ENCODE peak calls at places on chromosomes 5 and 9, in four cellular contexts. One of them, this sample, is unnamed.

GRCh38 chr5:6722015-6722414 is 8.8 kb downstream of the TENT4A start:
- ATAC-seq in activated naive CD8-positive, alpha-beta T cell treated with anti-CD3 and anti-CD28 coated beads, Interleukin-2, amount 50 U/mL, for 24 hours: peak; percentile 12
- ATAC-seq in effector memory CD8-positive, alpha-beta T cell: peak; percentile 32
- ATAC-seq in T-helper 17 cell: peak; percentile 29
- ATAC-seq in this sample: no peak

GRCh38 chr5:170617519-170618218 is 113.8 kb downstream of the KCNIP1 start:
- ATAC-seq in effector memory CD8-positive, alpha-beta T cell: no peak
- ATAC-seq in activated naive CD8-positive, alpha-beta T cell treated with anti-CD3 and anti-CD28 coated beads, Interleukin-2, amount 50 U/mL, for 24 hours: no peak
- ATAC-seq in T-helper 17 cell: no peak
- ATAC-seq in this sample: no peak

GRCh38 chr9:79489241-79490000 is 82.3 kb upstream of the TLE4 start:
- ATAC-seq in effector memory CD8-positive, alpha-beta T cell: no peak
- ATAC-seq in activated naive CD8-positive, alpha-beta T cell treated with anti-CD3 and anti-CD28 coated beads, Interleukin-2, amount 50 U/mL, for 24 hours: no peak
- ATAC-seq in T-helper 17 cell: no peak
- ATAC-seq in this sample: no peak

GRCh38 chr5:66854429-66854828 is 258.2 kb downstream of the MAST4 start:
- ATAC-seq in activated naive CD8-positive, alpha-beta T cell treated with anti-CD3 and anti-CD28 coated beads, Interleukin-2, amount 50 U/mL, for 24 hours: no peak
- ATAC-seq in T-helper 17 cell: no peak
- ATAC-seq in effector memory CD8-positive, alpha-beta T cell: no peak
- ATAC-seq in this sample: no peak

GRCh38 chr5:55511010-55511409 is 23.8 kb downstream of the PLPP1 start:
- ATAC-seq in effector memory CD8-positive, alpha-beta T cell: no peak
- ATAC-seq in T-helper 17 cell: no peak
- ATAC-seq in activated naive CD8-positive, alpha-beta T cell treated with anti-CD3 and anti-CD28 coated beads, Interleukin-2, amount 50 U/mL, for 24 hours: no peak
- ATAC-seq in this sample: no peak

GRCh38 chr5:76402251-76402879 is 720 bp upstream of the IQGAP2 start:
- ATAC-seq in T-helper 17 cell: peak; percentile 72
- ATAC-seq in effector memory CD8-positive, alpha-beta T cell: peak; percentile 57
- ATAC-seq in activated naive CD8-positive, alpha-beta T cell treated with anti-CD3 and anti-CD28 coated beads, Interleukin-2, amount 50 U/mL, for 24 hours: peak; percentile 53
- ATAC-seq in this sample: peak; percentile 82

GRCh38 chr9:130537346-130538050 is 41.9 kb upstream of the FUBP3 start:
- ATAC-seq in T-helper 17 cell: no peak
- ATAC-seq in activated naive CD8-positive, alpha-beta T cell treated with anti-CD3 and anti-CD28 coated beads, Interleukin-2, amount 50 U/mL, for 24 hours: peak; percentile 38
- ATAC-seq in effector memory CD8-positive, alpha-beta T cell: no peak
- ATAC-seq in this sample: peak; percentile 52

GRCh38 chr9:121453232-121453892 is 46.3 kb downstream of the GGTA1 start:
- ATAC-seq in activated naive CD8-positive, alpha-beta T cell treated with anti-CD3 and anti-CD28 coated beads, Interleukin-2, amount 50 U/mL, for 24 hours: no peak
- ATAC-seq in effector memory CD8-positive, alpha-beta T cell: no peak
- ATAC-seq in T-helper 17 cell: no peak
- ATAC-seq in this sample: no peak

GRCh38 chr5:9554122-9554521 is 8.2 kb upstream of the SEMA5A start:
- ATAC-seq in activated naive CD8-positive, alpha-beta T cell treated with anti-CD3 and anti-CD28 coated beads, Interleukin-2, amount 50 U/mL, for 24 hours: no peak
- ATAC-seq in T-helper 17 cell: no peak
- ATAC-seq in effector memory CD8-positive, alpha-beta T cell: no peak
- ATAC-seq in this sample: no peak

GRCh38 chr5:147245381-147246055 is 10.7 kb downstream of the STK32A start:
- ATAC-seq in T-helper 17 cell: no peak
- ATAC-seq in effector memory CD8-positive, alpha-beta T cell: no peak
- ATAC-seq in activated naive CD8-positive, alpha-beta T cell treated with anti-CD3 and anti-CD28 coated beads, Interleukin-2, amount 50 U/mL, for 24 hours: no peak
- ATAC-seq in this sample: no peak

GRCh38 chr5:77696120-77696519 is 57.6 kb upstream of the OTP start:
- ATAC-seq in T-helper 17 cell: no peak
- ATAC-seq in activated naive CD8-positive, alpha-beta T cell treated with anti-CD3 and anti-CD28 coated beads, Interleukin-2, amount 50 U/mL, for 24 hours: no peak
- ATAC-seq in effector memory CD8-positive, alpha-beta T cell: no peak
- ATAC-seq in this sample: no peak

GRCh38 chr5:56837956-56838355 is 22.6 kb downstream of the MAP3K1 start:
- ATAC-seq in T-helper 17 cell: peak; percentile 18
- ATAC-seq in activated naive CD8-positive, alpha-beta T cell treated with anti-CD3 and anti-CD28 coated beads, Interleukin-2, amount 50 U/mL, for 24 hours: no peak
- ATAC-seq in effector memory CD8-positive, alpha-beta T cell: no peak
- ATAC-seq in this sample: no peak

GRCh38 chr5:172223901-172224873 is 30.2 kb downstream of the EFCAB9 start:
- ATAC-seq in activated naive CD8-positive, alpha-beta T cell treated with anti-CD3 and anti-CD28 coated beads, Interleukin-2, amount 50 U/mL, for 24 hours: peak; percentile 87
- ATAC-seq in effector memory CD8-positive, alpha-beta T cell: no peak
- ATAC-seq in T-helper 17 cell: peak; percentile 28
- ATAC-seq in this sample: peak; percentile 95

GRCh38 chr5:7576023-7576715 is 180.2 kb downstream of the ADCY2 start:
- ATAC-seq in effector memory CD8-positive, alpha-beta T cell: no peak
- ATAC-seq in activated naive CD8-positive, alpha-beta T cell treated with anti-CD3 and anti-CD28 coated beads, Interleukin-2, amount 50 U/mL, for 24 hours: no peak
- ATAC-seq in T-helper 17 cell: no peak
- ATAC-seq in this sample: no peak

GRCh38 chr5:119708076-119708790 is 78.9 kb downstream of the FAM170A start:
- ATAC-seq in T-helper 17 cell: no peak
- ATAC-seq in activated naive CD8-positive, alpha-beta T cell treated with anti-CD3 and anti-CD28 coated beads, Interleukin-2, amount 50 U/mL, for 24 hours: no peak
- ATAC-seq in effector memory CD8-positive, alpha-beta T cell: no peak
- ATAC-seq in this sample: peak; percentile 48

GRCh38 chr5:117394506-117395157 is 820.0 kb upstream of the SEMA6A start:
- ATAC-seq in effector memory CD8-positive, alpha-beta T cell: no peak
- ATAC-seq in T-helper 17 cell: no peak
- ATAC-seq in activated naive CD8-positive, alpha-beta T cell treated with anti-CD3 and anti-CD28 coated beads, Interleukin-2, amount 50 U/mL, for 24 hours: no peak
- ATAC-seq in this sample: no peak

GRCh38 chr5:34585601-34586104 is 70.5 kb upstream of the RAI14 start:
- ATAC-seq in effector memory CD8-positive, alpha-beta T cell: no peak
- ATAC-seq in activated naive CD8-positive, alpha-beta T cell treated with anti-CD3 and anti-CD28 coated beads, Interleukin-2, amount 50 U/mL, for 24 hours: no peak
- ATAC-seq in T-helper 17 cell: no peak
- ATAC-seq in this sample: no peak

GRCh38 chr9:128912270-128912853 is 8.4 kb upstream of the PHYHD1 start:
- ATAC-seq in effector memory CD8-positive, alpha-beta T cell: no peak
- ATAC-seq in activated naive CD8-positive, alpha-beta T cell treated with anti-CD3 and anti-CD28 coated beads, Interleukin-2, amount 50 U/mL, for 24 hours: peak; percentile 20
- ATAC-seq in T-helper 17 cell: no peak
- ATAC-seq in this sample: no peak

GRCh38 chr5:93596676-93597441 is 13.8 kb downstream of the NR2F1 start:
- ATAC-seq in activated naive CD8-positive, alpha-beta T cell treated with anti-CD3 and anti-CD28 coated beads, Interleukin-2, amount 50 U/mL, for 24 hours: peak; percentile 31
- ATAC-seq in T-helper 17 cell: no peak
- ATAC-seq in effector memory CD8-positive, alpha-beta T cell: peak; percentile 36
- ATAC-seq in this sample: no peak

GRCh38 chr5:140190868-140191209 is 15.9 kb downstream of the CYSTM1 start:
- ATAC-seq in activated naive CD8-positive, alpha-beta T cell treated with anti-CD3 and anti-CD28 coated beads, Interleukin-2, amount 50 U/mL, for 24 hours: no peak
- ATAC-seq in effector memory CD8-positive, alpha-beta T cell: no peak
- ATAC-seq in T-helper 17 cell: no peak
- ATAC-seq in this sample: no peak

GRCh38 chr9:26975728-26976707 is 19.8 kb downstream of the IFT74 start:
- ATAC-seq in T-helper 17 cell: no peak
- ATAC-seq in effector memory CD8-positive, alpha-beta T cell: no peak
- ATAC-seq in activated naive CD8-positive, alpha-beta T cell treated with anti-CD3 and anti-CD28 coated beads, Interleukin-2, amount 50 U/mL, for 24 hours: no peak
- ATAC-seq in this sample: no peak

GRCh38 chr5:145811834-145812625 is 23.1 kb downstream of the PRELID2 start:
- ATAC-seq in T-helper 17 cell: no peak
- ATAC-seq in activated naive CD8-positive, alpha-beta T cell treated with anti-CD3 and anti-CD28 coated beads, Interleukin-2, amount 50 U/mL, for 24 hours: no peak
- ATAC-seq in effector memory CD8-positive, alpha-beta T cell: no peak
- ATAC-seq in this sample: no peak

GRCh38 chr5:120405923-120406322 is 58.2 kb upstream of the PRR16 start:
- ATAC-seq in T-helper 17 cell: no peak
- ATAC-seq in activated naive CD8-positive, alpha-beta T cell treated with anti-CD3 and anti-CD28 coated beads, Interleukin-2, amount 50 U/mL, for 24 hours: peak; percentile 46
- ATAC-seq in effector memory CD8-positive, alpha-beta T cell: no peak
- ATAC-seq in this sample: peak; percentile 51

GRCh38 chr5:82149434-82149833 is 128.7 kb downstream of the RPS23 start:
- ATAC-seq in activated naive CD8-positive, alpha-beta T cell treated with anti-CD3 and anti-CD28 coated beads, Interleukin-2, amount 50 U/mL, for 24 hours: no peak
- ATAC-seq in effector memory CD8-positive, alpha-beta T cell: no peak
- ATAC-seq in T-helper 17 cell: no peak
- ATAC-seq in this sample: no peak

This sample was measured in stimulated activated memory B cell treated with anti-CD40 and anti-IgM and Interleukin-4, amounts not matched to agents 10 μg/mL and 1 μg/mL and 100 μg/mL, for 72 hours.